ENCODE peak calls at places on chromosomes 1 and 21, in ten cellular contexts. P is neuronal stem cell; X is right atrium auricular region; D is HCT116; T is psoas muscle; K is K562; B is heart left ventricle; C is effector memory CD4-positive, alpha-beta T cell; A is lung; S is transverse colon. U is an unnamed sample.

GRCh38 chr1:1554926-1555915 is 14.8 kb upstream of the TMEM240 start:
- DNase-seq in S (no peak), A (no peak), D (no peak), P (peak; percentile 57), X (no peak), C (no peak), B (no peak), K (peak; percentile 69), T (no peak), U (peak; percentile 82)

GRCh38 chr1:27517907-27518718 is 28.1 kb upstream of the WASF2 start:
- DNase-seq in D (no peak), P (no peak), K (peak; percentile 78), S (peak; percentile 90), A (no peak), T (no peak), C (no peak), X (no peak), B (no peak), U (no peak)

GRCh38 chr1:115211071-115211745 is 121.9 kb upstream of the TSPAN2 start:
- DNase-seq in C (no peak), S (no peak), T (no peak), B (peak; percentile 42), A (no peak), D (no peak), P (no peak), K (no peak), X (no peak), U (no peak)

GRCh38 chr1:209652873-209653401 is 712 bp upstream of the LAMB3 start:
- DNase-seq in T (peak; percentile 61), K (peak; percentile 77), P (no peak), X (peak; percentile 80), A (peak; percentile 94), S (peak; percentile 93), B (peak; percentile 91), C (no peak), D (peak; percentile 98), U (peak; percentile 63)

GRCh38 chr1:34149501-34149900 is 15.5 kb downstream of the CSMD2 start:
- DNase-seq in S (no peak), C (no peak), X (no peak), B (no peak), K (no peak), P (peak; percentile 40), D (no peak), T (no peak), A (no peak), U (no peak)

GRCh38 chr1:116463730-116464129 is 90.7 kb downstream of the ATP1A1 start:
- DNase-seq in D (no peak), K (peak; percentile 63), S (no peak), T (no peak), X (no peak), B (no peak), A (no peak), P (no peak), C (no peak), U (no peak)

GRCh38 chr21:37474342-37474741 is 107.8 kb downstream of the DYRK1A start:
- DNase-seq in C (no peak), S (no peak), T (no peak), D (no peak), B (no peak), P (no peak), X (no peak), A (no peak), K (no peak), U (no peak)

GRCh38 chr1:50189369-50189768 is 80.6 kb downstream of the ELAVL4 start:
- DNase-seq in S (no peak), D (no peak), B (no peak), C (no peak), X (no peak), T (no peak), P (no peak), K (no peak), A (no peak), U (no peak)

GRCh38 chr21:31395268-31395667 is 51.2 kb upstream of the TIAM1 start:
- DNase-seq in D (no peak), A (no peak), T (no peak), B (no peak), K (no peak), X (no peak), P (no peak), C (no peak), S (no peak), U (no peak)

GRCh38 chr1:220487297-220487820 is 40.6 kb upstream of the MARK1 start:
- DNase-seq in B (no peak), T (no peak), D (peak; percentile 21), K (peak; percentile 20), C (no peak), A (no peak), P (peak; percentile 29), S (peak; percentile 70), X (no peak), U (no peak)

GRCh38 chr1:203456577-203456976 is 19.0 kb upstream of the PRELP start:
- DNase-seq in A (no peak), K (no peak), C (no peak), X (no peak), S (no peak), P (no peak), D (no peak), T (no peak), B (no peak), U (no peak)

GRCh38 chr1:19504796-19505693 is 19.7 kb upstream of the CAPZB start:
- DNase-seq in K (no peak), A (no peak), S (no peak), D (no peak), X (peak; percentile 70), P (no peak), B (peak; percentile 30), C (no peak), T (no peak), U (no peak)

GRCh38 chr1:183577897-183578470 is 12.3 kb downstream of the NCF2 start:
- DNase-seq in K (no peak), X (no peak), P (no peak), A (no peak), B (no peak), C (no peak), D (no peak), S (no peak), T (no peak), U (no peak)

GRCh38 chr1:235703516-235703915 is 53.9 kb upstream of the GNG4 start:
- DNase-seq in A (no peak), C (no peak), D (no peak), T (no peak), X (no peak), S (no peak), K (no peak), B (no peak), P (no peak), U (peak; percentile 20)

GRCh38 chr1:235702412-235702811 is 52.8 kb upstream of the GNG4 start:
- DNase-seq in S (no peak), D (no peak), A (no peak), K (no peak), B (no peak), P (no peak), C (no peak), X (no peak), T (no peak), U (no peak)

DNA sequence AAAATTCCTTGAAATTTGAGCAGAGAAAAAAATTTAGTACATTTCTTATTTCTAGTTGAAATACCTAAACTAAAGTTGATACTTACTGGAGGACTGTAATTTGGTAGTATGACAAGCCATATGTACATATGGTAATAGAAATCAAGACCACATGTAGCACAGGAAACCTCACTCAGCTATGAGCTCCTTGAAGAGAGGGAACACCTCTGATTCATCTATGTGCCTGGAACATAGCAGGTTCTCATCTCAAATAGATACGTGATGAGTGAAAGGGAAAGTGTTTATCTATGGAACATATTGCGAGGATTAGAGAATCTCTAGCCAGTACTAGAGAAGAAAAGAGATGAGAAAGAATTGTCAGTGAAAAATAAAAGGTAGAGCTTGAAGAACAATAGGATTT is 47.9 kb upstream of the GNG4 start:
- DNase-seq in C (no peak), K (no peak), B (no peak), T (no peak), D (no peak), A (no peak), X (no peak), P (no peak), S (no peak), U (no peak)
- H3K36me3 ChIP-seq in C (peaks cover 9% of the 10 kb centered on the region), K (no peaks in the 10 kb centered on the region), B (peaks cover 14% of the 10 kb centered on the region), T (peaks cover 72% of the 10 kb centered on the region), D (no peaks in the 10 kb centered on the region), A (peaks cover 11% of the 10 kb centered on the region), X (peaks cover 32% of the 10 kb centered on the region), P (no peaks in the 10 kb centered on the region), S (peaks cover 31% of the 10 kb centered on the region), U (no peaks in the 10 kb centered on the region)

GRCh38 chr1:58882322-58882951 is 98.6 kb upstream of the JUN start:
- DNase-seq in B (no peak), K (no peak), D (no peak), C (no peak), P (no peak), S (no peak), T (no peak), X (no peak), A (no peak), U (no peak)

GRCh38 chr1:58883888-58884482 is 100.1 kb upstream of the JUN start:
- DNase-seq in X (no peak), S (no peak), D (no peak), K (peak; percentile 94), C (no peak), T (no peak), P (no peak), A (no peak), B (no peak), U (no peak)

GRCh38 chr1:58884706-58885661 is 101.1 kb upstream of the JUN start:
- DNase-seq in T (peak; percentile 52), A (peak; percentile 61), X (no peak), S (peak; percentile 81), B (no peak), D (no peak), K (peak; percentile 79), P (no peak), C (no peak), U (no peak)

GRCh38 chr1:58881471-58881994 is 97.7 kb upstream of the JUN start:
- DNase-seq in K (peak; percentile 94), P (no peak), C (no peak), A (no peak), B (no peak), S (peak; percentile 83), X (peak; percentile 91), D (peak; percentile 57), T (peak; percentile 73), U (no peak)

GRCh38 chr1:58883037-58883887 is 99.4 kb upstream of the JUN start:
- DNase-seq in B (peak; percentile 72), T (peak; percentile 83), D (peak; percentile 85), A (peak; percentile 80), X (peak; percentile 97), K (peak; percentile 89), C (no peak), S (peak; percentile 72), P (no peak), U (peak; percentile 89)
- H3K4me1 ChIP-seq in B (peaks cover 38% of the 10 kb centered on the region), T (peaks cover 64% of the 10 kb centered on the region), D (peaks cover 48% of the 10 kb centered on the region), A (peaks cover 30% of the 10 kb centered on the region), X (peaks cover 58% of the 10 kb centered on the region), K (peaks cover 47% of the 10 kb centered on the region), C (no peaks in the 10 kb centered on the region), S (peaks cover 54% of the 10 kb centered on the region), P (peaks cover 2% of the 10 kb centered on the region), U (peaks cover 28% of the 10 kb centered on the region)

GRCh38 chr21:44628707-44629391 is 2.0 kb downstream of the KRTAP10-9 start:
- DNase-seq in A (no peak), D (no peak), T (no peak), C (no peak), K (no peak), B (no peak), P (no peak), X (peak; percentile 40), S (no peak), U (no peak)
- H3K9me3 ChIP-seq in A (peaks cover 11% of the 10 kb centered on the region), D (peaks cover 13% of the 10 kb centered on the region), T (peaks cover 11% of the 10 kb centered on the region), C (peaks cover 24% of the 10 kb centered on the region), K (peaks cover 5% of the 10 kb centered on the region), B (peaks cover 40% of the 10 kb centered on the region), P (peaks cover 5% of the 10 kb centered on the region), X (peaks cover 6% of the 10 kb centered on the region), S (peaks cover 29% of the 10 kb centered on the region), U (peaks cover 12% of the 10 kb centered on the region)

GRCh38 chr1:204648576-204648975 is 37.0 kb downstream of the LRRN2 start:
- DNase-seq in P (no peak), A (no peak), K (no peak), S (no peak), X (no peak), T (no peak), D (no peak), C (no peak), B (no peak), U (no peak)
- H3K36me3 ChIP-seq in P (no peaks in the 10 kb centered on the region), A (no peaks in the 10 kb centered on the region), K (no peaks in the 10 kb centered on the region), S (no peaks in the 10 kb centered on the region), X (no peaks in the 10 kb centered on the region), T (no peaks in the 10 kb centered on the region), D (no peaks in the 10 kb centered on the region), C (no peaks in the 10 kb centered on the region), B (no peaks in the 10 kb centered on the region), U (no peaks in the 10 kb centered on the region)

U was measured in SJSA1.